ENCODE peak calls at places on chromosomes 4 and X, in five cellular contexts. Z is HCT116, R is HepG2, Q is GM12878, D is K562. Y is an unnamed sample.

GRCh38 chrX:95290455-95290854 is 1394.2 kb upstream of the DIAPH2 start:
- DNase-seq in R (no peak), Q (no peak), Z (no peak), D (no peak), Y (peak)

GRCh38 chrX:153983321-153983729 is 10.8 kb downstream of the TMEM187 start:
- DNase-seq in R (no peak), Q (no peak), D (no peak), Z (no peak), Y (no peak)

GRCh38 chr4:826508-827208 is 729 bp upstream of the CPLX1 start:
- DNase-seq in Q (no peak), Z (no peak), R (no peak), D (peak), Y (no peak)

GRCh38 chr4:157885785-157886184 is 287.0 kb downstream of the GASK1B start:
- DNase-seq in Z (no peak), Q (no peak), D (no peak), R (no peak), Y (no peak)

GRCh38 chrX:80285131-80285773 is 135.0 kb upstream of the TENT5D start:
- DNase-seq in Z (no peak), R (peak), D (peak), Q (no peak), Y (peak)

GRCh38 chrX:71095971-71096701 is 485 bp downstream of the FOXO4 start:
- DNase-seq in R (no peak), Z (peak), Q (no peak), D (peak), Y (peak)

GRCh38 chr4:113997206-113997605 is 17.8 kb upstream of the ARSJ start:
- DNase-seq in D (no peak), R (no peak), Q (no peak), Z (no peak), Y (no peak)

GRCh38 chr4:173240696-173241095 is 72.1 kb downstream of the GALNT7 start:
- DNase-seq in Q (no peak), D (no peak), R (no peak), Z (no peak), Y (no peak)

GRCh38 chr4:119615068-119615744 is 13.4 kb downstream of the PDE5A start:
- DNase-seq in Z (no peak), Q (no peak), D (no peak), R (no peak), Y (no peak)

GRCh38 chr4:86924805-86925204 is 10.0 kb upstream of the AFF1 start:
- DNase-seq in D (no peak), R (peak), Z (no peak), Q (no peak), Y (no peak)

GRCh38 chr4:6449746-6450369 is 22.6 kb downstream of the PPP2R2C start:
- DNase-seq in Z (no peak), D (no peak), Q (no peak), R (no peak), Y (no peak)

GRCh38 chr4:52192697-52193096 is 141.6 kb downstream of the SPATA18 start:
- DNase-seq in D (no peak), Q (no peak), Z (no peak), R (peak), Y (no peak)

GRCh38 chrX:154019633-154020499 is at the start of gene IRAK1:
- DNase-seq in D (peak), Q (no peak), Z (no peak), R (no peak), Y (no peak)

GRCh38 chr4:148056879-148057278 is 325.0 kb downstream of the ARHGAP10 start:
- DNase-seq in Z (peak), D (peak), Q (peak), R (no peak), Y (no peak)

GRCh38 chr4:100289530-100289888 is 99.2 kb upstream of the DDIT4L start:
- DNase-seq in Z (no peak), R (no peak), D (no peak), Q (no peak), Y (no peak)

GRCh38 chrX:51215266-51215665 is 117.4 kb upstream of the NUDT10 start:
- DNase-seq in R (peak), D (no peak), Q (no peak), Z (no peak), Y (no peak)

GRCh38 chr4:8710416-8710815 is 117.9 kb downstream of the CPZ start:
- DNase-seq in Q (no peak), D (no peak), Z (no peak), R (no peak), Y (no peak)

GRCh38 chr4:106864231-106864630 is 171.9 kb downstream of the DKK2 start:
- DNase-seq in D (no peak), Z (no peak), Q (no peak), R (no peak), Y (no peak)

GRCh38 chr4:7661846-7662506 is 227.2 kb upstream of the PSAPL1 start:
- DNase-seq in R (no peak), Q (no peak), Z (no peak), D (no peak), Y (no peak)

GRCh38 chr4:117326091-117326490 is 240.7 kb upstream of the TRAM1L1 start:
- DNase-seq in Z (no peak), R (no peak), Q (no peak), D (no peak), Y (no peak)

GRCh38 chr4:117324851-117325491 is 239.6 kb upstream of the TRAM1L1 start:
- DNase-seq in Q (no peak), D (no peak), Z (peak), R (no peak), Y (no peak)

GRCh38 chr4:117331817-117332216 is 246.4 kb upstream of the TRAM1L1 start:
- DNase-seq in Z (no peak), D (no peak), Q (no peak), R (no peak), Y (no peak)

DNA sequence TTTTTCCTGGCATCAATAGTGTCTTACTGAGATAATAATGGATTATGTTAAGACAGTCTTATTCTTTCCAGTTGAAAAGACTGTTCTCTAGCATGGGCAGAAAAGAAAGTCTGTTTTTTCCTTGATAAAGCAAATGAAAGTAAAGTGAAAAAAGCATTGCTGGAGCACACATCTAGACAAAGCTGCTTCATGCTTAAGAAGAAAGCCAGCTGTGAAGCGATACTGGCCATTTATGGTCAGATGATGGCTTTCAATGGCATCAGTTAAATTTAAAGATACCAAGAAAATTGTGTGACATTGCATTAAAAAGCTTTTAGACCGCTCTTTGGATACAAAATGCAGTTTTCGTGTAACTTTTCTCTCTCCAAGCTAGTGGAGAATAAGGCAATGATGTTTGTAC is 242.1 kb upstream of the TRAM1L1 start:
- DNase-seq in R (no peak), Q (no peak), Z (no peak), D (no peak), Y (no peak)
- H3K4me3 ChIP-seq in R (no peak), Q (no peak), Z (no peak), D (no peak), Y (no peak)

GRCh38 chrX:16786791-16787735 is 797 bp downstream of the TXLNG start:
- DNase-seq in Q (no peak), D (peak), Z (no peak), R (no peak), Y (no peak)

GRCh38 chrX:16786139-16786790 is at the start of gene TXLNG:
- DNase-seq in D (peak), Z (peak), Q (peak), R (peak), Y (peak)

GRCh38 chrX:16783452-16783851 is 2.8 kb upstream of the TXLNG start:
- DNase-seq in Z (no peak), R (no peak), D (no peak), Q (no peak), Y (no peak)

GRCh38 chrX:16788477-16788876 is 2.2 kb downstream of the TXLNG start:
- DNase-seq in Q (no peak), Z (no peak), D (no peak), R (no peak), Y (no peak)

DNA sequence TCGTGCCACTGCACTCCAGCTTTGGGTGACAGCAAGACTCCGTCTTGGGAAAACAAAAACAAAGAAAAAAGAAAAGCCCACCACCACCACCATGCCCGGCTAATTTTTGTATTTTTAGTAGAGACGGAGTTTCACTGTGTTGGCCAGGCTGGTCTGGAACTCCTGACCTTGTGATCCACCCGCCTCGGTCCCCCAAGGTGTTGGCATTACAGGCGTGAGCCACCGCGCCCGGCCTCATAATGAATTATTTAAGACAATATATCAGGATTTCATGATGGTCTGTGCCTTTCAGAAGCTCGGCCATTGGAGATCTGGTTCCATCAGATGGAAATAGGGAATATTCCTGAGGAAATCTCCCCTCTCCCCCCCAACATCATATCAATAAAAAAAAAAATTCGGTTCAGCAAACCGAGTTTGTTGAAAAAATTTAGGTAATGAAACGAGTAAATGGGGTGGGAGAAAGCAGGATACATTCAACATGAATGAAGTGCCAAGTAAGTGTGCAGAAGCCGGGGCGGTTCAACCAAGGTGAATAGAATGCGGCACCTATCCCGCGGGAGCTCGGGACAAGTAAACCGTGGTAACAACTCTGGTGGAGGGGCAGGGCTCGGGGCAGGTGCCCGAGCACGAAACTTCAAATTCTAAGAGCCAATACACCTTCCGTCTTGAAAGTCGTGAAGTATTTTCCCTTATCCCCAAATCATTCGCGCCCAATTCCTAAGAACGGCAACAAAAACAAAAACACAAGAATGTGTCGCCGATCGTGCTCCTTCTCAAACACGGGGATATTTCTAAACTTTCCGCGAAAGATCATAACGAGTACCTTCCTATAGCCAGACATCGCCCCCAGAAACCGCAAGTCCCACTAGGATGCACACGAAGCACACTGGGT is 773 bp upstream of the TXLNG start:
- DNase-seq in Q (no peak), D (no peak), R (no peak), Z (no peak), Y (no peak)
- TF ChIP-seq ZNF274 in Q (no peak), D (no peak), R (no peak), Z (no peak), Y (no peak)

DNA sequence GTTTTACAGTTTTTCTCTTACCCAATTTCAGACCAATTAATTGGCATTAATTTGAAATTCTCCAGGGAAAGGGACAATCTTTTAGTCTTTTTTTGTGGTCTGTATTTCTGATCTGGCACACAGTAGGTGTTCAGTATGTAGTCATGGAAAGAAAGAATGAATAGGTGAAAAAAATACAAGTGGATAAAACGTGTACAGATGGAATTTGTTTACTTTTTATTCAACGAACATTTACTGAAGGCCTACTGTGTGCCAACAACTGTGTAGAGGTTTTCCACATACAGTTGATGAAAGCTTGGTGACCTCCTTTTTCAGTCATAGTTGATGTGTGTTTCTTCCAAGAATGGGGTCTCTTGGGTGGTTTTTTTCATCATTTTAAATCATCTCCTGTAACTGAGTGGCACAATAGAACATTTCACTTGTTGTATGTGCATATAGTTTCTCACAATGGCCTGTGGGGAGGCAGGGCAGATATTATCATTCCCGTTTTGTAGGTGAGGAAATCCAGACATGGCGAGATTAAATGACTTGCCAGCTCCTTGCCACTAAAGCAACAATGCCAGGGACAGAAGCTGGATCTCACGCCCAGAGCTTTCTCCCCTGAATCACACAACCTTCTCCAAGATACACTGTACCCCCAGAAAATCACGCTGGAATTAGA is 102.4 kb downstream of the CEP135 start:
- DNase-seq in Z (no peak), Q (no peak), R (no peak), D (no peak), Y (no peak)
- H3K4me3 ChIP-seq in Z (no peak), Q (no peak), R (no peak), D (no peak), Y (no peak)

DNA sequence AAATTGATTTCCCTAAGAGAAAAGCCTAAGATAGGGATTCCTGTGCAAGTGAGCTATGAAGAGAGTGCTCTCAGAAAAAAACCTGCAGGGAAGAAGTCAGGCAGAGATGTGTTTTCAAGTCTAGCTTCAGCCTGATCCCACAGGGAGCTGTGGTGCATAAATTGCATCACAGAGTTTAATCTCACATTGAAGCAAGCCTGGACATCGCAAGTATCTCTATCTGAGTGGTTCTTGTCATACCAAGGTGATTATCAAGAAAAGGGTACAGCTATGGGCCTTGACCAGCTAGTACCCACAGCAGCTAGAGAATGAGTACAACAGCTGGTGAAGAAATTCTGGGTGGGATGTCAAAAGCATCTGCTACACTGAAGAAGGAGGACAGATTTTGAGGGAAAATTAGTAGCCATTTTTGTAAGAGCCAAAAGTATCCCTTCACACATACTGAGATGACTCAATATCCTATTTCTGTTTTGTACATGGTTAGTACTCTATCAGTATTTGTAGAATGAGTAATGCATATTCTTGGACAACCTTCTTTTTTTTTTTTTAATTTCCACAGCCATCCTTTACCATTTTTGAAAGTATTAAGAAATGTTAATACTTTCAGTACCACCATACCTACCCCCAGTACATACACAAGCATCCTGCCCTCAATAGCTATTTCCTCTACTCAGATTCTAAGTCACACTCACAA is 708.9 kb downstream of the IL1RAPL1 start:
- DNase-seq in Z (no peak), Q (no peak), R (no peak), D (no peak), Y (no peak)
- TF ChIP-seq ZNF274 in Z (no peak), Q (no peak), R (no peak), D (no peak), Y (no peak)

GRCh38 chr4:123813901-123814300 is 417.3 kb downstream of the SPRY1 start:
- DNase-seq in D (no peak), R (no peak), Q (no peak), Z (no peak), Y (no peak)

GRCh38 chr4:123816462-123816861 is 419.9 kb downstream of the SPRY1 start:
- DNase-seq in Z (no peak), R (no peak), Q (no peak), D (no peak), Y (no peak)

GRCh38 chr4:123807866-123808265 is 411.3 kb downstream of the SPRY1 start:
- DNase-seq in Q (no peak), D (no peak), R (no peak), Z (no peak), Y (no peak)

GRCh38 chr4:123809864-123810263 is 413.3 kb downstream of the SPRY1 start:
- DNase-seq in Z (no peak), Q (no peak), D (no peak), R (peak), Y (no peak)

DNA sequence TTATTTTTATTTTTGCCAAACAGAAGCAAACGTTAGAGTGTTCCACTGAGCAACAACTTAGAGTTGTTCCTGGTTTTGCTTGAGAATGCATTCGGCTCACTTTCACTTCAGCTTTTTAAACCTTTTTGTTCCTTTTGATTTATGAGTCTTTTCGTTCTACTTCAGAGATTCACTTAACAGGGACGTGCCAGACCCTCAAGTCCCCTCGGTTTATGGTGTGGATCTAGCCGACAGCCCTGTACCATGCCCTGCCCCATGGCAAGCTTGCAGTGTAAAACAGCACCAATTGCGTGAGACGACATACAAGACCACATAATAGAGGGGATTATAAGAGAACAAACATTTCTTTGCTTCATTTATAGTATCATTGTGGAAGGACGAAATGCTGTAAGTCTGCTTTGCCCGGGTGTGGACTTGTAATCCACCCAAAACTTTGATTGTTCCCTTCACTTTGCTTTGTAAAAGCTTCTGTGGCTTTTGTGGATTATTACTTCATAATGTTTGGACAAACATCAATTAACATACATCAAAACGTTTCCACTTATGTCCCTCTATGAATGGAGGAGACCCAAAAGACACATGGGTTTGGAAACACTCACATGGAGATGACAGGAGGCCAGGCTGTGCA is 415.3 kb downstream of the SPRY1 start:
- DNase-seq in D (no peak), Q (no peak), Z (no peak), R (no peak), Y (no peak)
- H3K4me3 ChIP-seq in D (no peak), Q (no peak), Z (no peak), R (no peak), Y (no peak)

GRCh38 chr4:184396001-184396400 is 78.3 kb downstream of the IRF2 start:
- DNase-seq in Q (peak), Z (no peak), R (no peak), D (no peak), Y (no peak)
- TF ChIP-seq ZNF274 in Q (no peak), Z (no peak), R (no peak), D (no peak), Y (no peak)

GRCh38 chr4:70518716-70519115 is 347 bp downstream of the AMTN start:
- DNase-seq in R (no peak), Z (no peak), Q (no peak), D (no peak), Y (no peak)
- H3K4me3 ChIP-seq in R (no peak), Z (no peak), Q (no peak), D (no peak), Y (no peak)

GRCh38 chr4:104971458-104971857 is 175.2 kb upstream of the TET2 start:
- DNase-seq in R (no peak), Q (no peak), D (no peak), Z (no peak), Y (no peak)
- TF ChIP-seq ZNF274 in R (no peak), Q (no peak), D (no peak), Z (no peak), Y (no peak)

GRCh38 chrX:20954014-20954413 is 420.2 kb upstream of the CNKSR2 start:
- DNase-seq in R (no peak), Z (no peak), D (no peak), Q (no peak), Y (no peak)
- H3K4me3 ChIP-seq in R (no peak), Z (no peak), D (no peak), Q (no peak), Y (no peak)

Y was measured in NT2/D1.